ENCODE peak calls at places on chromosomes 1 and 21, in nine cellular contexts. One of them, this sample, is unnamed. For H3K4me1, the result is how much of the 10 kb centered on the place peaks cover.

GRCh38 chr1:2381741-2382620 is 9.4 kb downstream of the MORN1 start:
- DNase-seq in lung: peak
- DNase-seq in BE2C: peak
- DNase-seq in uterus: peak
- DNase-seq in breast epithelium: peak
- DNase-seq in A549: peak
- DNase-seq in fibroblast of lung: peak
- DNase-seq in heart left ventricle: peak
- DNase-seq in hepatocyte: peak
- DNase-seq in this sample: peak

GRCh38 chr1:236853916-236854601 is 59.0 kb downstream of the MTR start:
- DNase-seq in lung: no peak
- DNase-seq in BE2C: no peak
- DNase-seq in uterus: no peak
- DNase-seq in breast epithelium: no peak
- DNase-seq in A549: no peak
- DNase-seq in fibroblast of lung: peak
- DNase-seq in heart left ventricle: no peak
- DNase-seq in hepatocyte: no peak
- DNase-seq in this sample: no peak

GRCh38 chr1:101388904-101389546 is 152.2 kb downstream of the S1PR1 start:
- DNase-seq in lung: no peak
- DNase-seq in BE2C: no peak
- DNase-seq in uterus: no peak
- DNase-seq in breast epithelium: no peak
- DNase-seq in A549: no peak
- DNase-seq in fibroblast of lung: peak
- DNase-seq in heart left ventricle: no peak
- DNase-seq in hepatocyte: peak
- DNase-seq in this sample: no peak

GRCh38 chr1:206797534-206798383 is 25.5 kb upstream of the IL10 start:
- DNase-seq in lung: no peak
- DNase-seq in BE2C: peak
- DNase-seq in uterus: no peak
- DNase-seq in breast epithelium: no peak
- DNase-seq in A549: peak
- DNase-seq in fibroblast of lung: no peak
- DNase-seq in heart left ventricle: no peak
- DNase-seq in hepatocyte: peak
- DNase-seq in this sample: no peak

GRCh38 chr1:55040083-55040952 is 970 bp downstream of the PCSK9 start:
- DNase-seq in lung: no peak
- DNase-seq in BE2C: no peak
- DNase-seq in uterus: no peak
- DNase-seq in breast epithelium: no peak
- DNase-seq in A549: no peak
- DNase-seq in fibroblast of lung: peak
- DNase-seq in heart left ventricle: no peak
- DNase-seq in hepatocyte: no peak
- DNase-seq in this sample: peak

GRCh38 chr1:75559141-75559540 is 51.8 kb downstream of the SLC44A5 start:
- DNase-seq in lung: no peak
- DNase-seq in BE2C: no peak
- DNase-seq in uterus: no peak
- DNase-seq in breast epithelium: no peak
- DNase-seq in A549: no peak
- DNase-seq in fibroblast of lung: no peak
- DNase-seq in heart left ventricle: no peak
- DNase-seq in hepatocyte: peak
- DNase-seq in this sample: no peak

GRCh38 chr1:71796044-71796443 is 486.3 kb downstream of the NEGR1 start:
- DNase-seq in lung: no peak
- DNase-seq in BE2C: no peak
- DNase-seq in uterus: no peak
- DNase-seq in breast epithelium: no peak
- DNase-seq in A549: no peak
- DNase-seq in fibroblast of lung: no peak
- DNase-seq in heart left ventricle: no peak
- DNase-seq in hepatocyte: peak
- DNase-seq in this sample: no peak

GRCh38 chr1:201468844-201469644 is at the start of gene PHLDA3:
- DNase-seq in lung: peak
- DNase-seq in BE2C: peak
- DNase-seq in uterus: peak
- DNase-seq in breast epithelium: peak
- DNase-seq in A549: peak
- DNase-seq in fibroblast of lung: peak
- DNase-seq in heart left ventricle: peak
- DNase-seq in hepatocyte: peak
- DNase-seq in this sample: peak

GRCh38 chr1:56284933-56285332 is 294.4 kb downstream of the PLPP3 start:
- DNase-seq in lung: no peak
- DNase-seq in BE2C: no peak
- DNase-seq in uterus: peak
- DNase-seq in breast epithelium: no peak
- DNase-seq in A549: peak
- DNase-seq in fibroblast of lung: peak
- DNase-seq in heart left ventricle: peak
- DNase-seq in hepatocyte: no peak
- DNase-seq in this sample: no peak

GRCh38 chr21:36703626-36704280 is 4.8 kb downstream of the SIM2 start:
- DNase-seq in lung: no peak
- DNase-seq in BE2C: no peak
- DNase-seq in uterus: no peak
- DNase-seq in breast epithelium: no peak
- DNase-seq in A549: no peak
- DNase-seq in fibroblast of lung: no peak
- DNase-seq in heart left ventricle: no peak
- DNase-seq in hepatocyte: no peak
- DNase-seq in this sample: no peak

GRCh38 chr1:37476460-37477197 is 2.2 kb downstream of the ZC3H12A start:
- DNase-seq in lung: peak
- DNase-seq in BE2C: peak
- DNase-seq in uterus: peak
- DNase-seq in breast epithelium: peak
- DNase-seq in A549: peak
- DNase-seq in fibroblast of lung: peak
- DNase-seq in heart left ventricle: peak
- DNase-seq in hepatocyte: peak
- DNase-seq in this sample: peak

GRCh38 chr1:12302798-12303447 is 73.1 kb downstream of the VPS13D start:
- DNase-seq in lung: no peak
- DNase-seq in BE2C: no peak
- DNase-seq in uterus: no peak
- DNase-seq in breast epithelium: no peak
- DNase-seq in A549: no peak
- DNase-seq in fibroblast of lung: peak
- DNase-seq in heart left ventricle: no peak
- DNase-seq in hepatocyte: no peak
- DNase-seq in this sample: no peak

GRCh38 chr1:110857964-110858948 is 14.7 kb upstream of the CD53 start:
- DNase-seq in lung: no peak
- DNase-seq in BE2C: no peak
- DNase-seq in uterus: no peak
- DNase-seq in breast epithelium: no peak
- DNase-seq in A549: no peak
- DNase-seq in fibroblast of lung: no peak
- DNase-seq in heart left ventricle: no peak
- DNase-seq in hepatocyte: no peak
- DNase-seq in this sample: no peak

GRCh38 chr1:87279966-87280535 is 48.6 kb upstream of the LMO4 start:
- DNase-seq in lung: no peak
- DNase-seq in BE2C: no peak
- DNase-seq in uterus: no peak
- DNase-seq in breast epithelium: no peak
- DNase-seq in A549: peak
- DNase-seq in fibroblast of lung: peak
- DNase-seq in heart left ventricle: no peak
- DNase-seq in hepatocyte: no peak
- DNase-seq in this sample: no peak

GRCh38 chr1:154856049-154856448 is 14.0 kb downstream of the KCNN3 start:
- DNase-seq in lung: no peak
- DNase-seq in BE2C: peak
- DNase-seq in uterus: peak
- DNase-seq in breast epithelium: no peak
- DNase-seq in A549: no peak
- DNase-seq in fibroblast of lung: no peak
- DNase-seq in heart left ventricle: no peak
- DNase-seq in hepatocyte: no peak
- DNase-seq in this sample: no peak
- H3K4me3 ChIP-seq in lung: no peak
- H3K4me3 ChIP-seq in BE2C: no peak
- H3K4me3 ChIP-seq in uterus: no peak
- H3K4me3 ChIP-seq in breast epithelium: no peak
- H3K4me3 ChIP-seq in A549: no peak
- H3K4me3 ChIP-seq in fibroblast of lung: no peak
- H3K4me3 ChIP-seq in heart left ventricle: no peak
- H3K4me3 ChIP-seq in hepatocyte: no peak
- H3K4me3 ChIP-seq in this sample: no peak

GRCh38 chr1:66924756-66925557 is at the start of the genes DNAI4 and MIER1:
- DNase-seq in lung: peak
- DNase-seq in BE2C: peak
- DNase-seq in uterus: peak
- DNase-seq in breast epithelium: peak
- DNase-seq in A549: peak
- DNase-seq in fibroblast of lung: peak
- DNase-seq in heart left ventricle: peak
- DNase-seq in hepatocyte: peak
- DNase-seq in this sample: peak
- TF ChIP-seq CTCF in lung: no peak
- TF ChIP-seq CTCF in BE2C: peak
- TF ChIP-seq CTCF in uterus: no peak
- TF ChIP-seq CTCF in breast epithelium: peak
- TF ChIP-seq CTCF in A549: no peak
- TF ChIP-seq CTCF in fibroblast of lung: no peak
- TF ChIP-seq CTCF in heart left ventricle: peak
- TF ChIP-seq CTCF in hepatocyte: no peak
- TF ChIP-seq CTCF in this sample: peak

DNA sequence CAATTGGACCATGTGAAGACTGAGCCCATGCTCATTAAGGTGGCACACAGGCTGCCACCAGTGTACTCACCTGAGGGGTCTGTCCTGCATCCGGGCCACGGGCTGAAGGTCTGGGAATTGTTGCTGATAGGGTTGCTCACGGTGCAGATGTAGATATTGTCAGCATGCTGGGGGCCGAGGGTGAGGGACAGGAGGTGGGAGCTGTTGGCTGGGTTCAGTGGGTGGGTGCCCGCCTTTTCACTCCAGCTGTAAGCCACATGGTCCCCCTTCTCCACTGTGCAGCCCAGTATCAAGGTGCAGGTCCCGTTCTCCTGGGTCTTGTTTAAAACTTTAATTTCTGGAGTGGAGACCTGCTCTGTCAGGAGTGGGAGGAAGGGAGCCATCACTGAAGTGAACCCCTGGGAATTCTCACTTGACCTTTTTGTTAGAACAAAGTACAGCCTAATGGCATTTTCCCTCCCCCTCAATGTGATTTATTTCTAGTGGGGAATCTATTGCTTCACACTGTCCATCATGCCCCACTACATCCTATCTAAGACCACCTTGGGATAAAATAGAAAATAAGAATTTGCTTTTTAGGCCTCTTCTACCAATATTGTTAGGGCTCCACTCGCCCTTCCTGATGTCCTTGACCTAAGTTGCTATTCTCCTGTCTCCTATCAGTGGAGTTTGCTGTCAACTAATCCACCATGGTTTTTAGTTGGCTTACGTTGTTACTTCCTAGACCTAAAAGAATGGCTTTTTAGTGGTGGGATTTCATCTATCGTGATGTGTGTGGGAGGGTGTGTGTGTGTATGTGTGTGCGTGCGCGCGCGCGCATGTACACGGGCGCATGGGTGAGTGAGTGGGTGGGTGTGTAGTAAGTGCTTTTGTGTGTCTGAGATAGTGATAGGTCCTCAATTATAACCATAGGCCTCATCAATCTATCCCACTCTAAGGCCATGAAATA is 12.0 kb downstream of the SLAMF1 start:
- DNase-seq in lung: no peak
- DNase-seq in BE2C: no peak
- DNase-seq in uterus: no peak
- DNase-seq in breast epithelium: no peak
- DNase-seq in A549: no peak
- DNase-seq in fibroblast of lung: no peak
- DNase-seq in heart left ventricle: no peak
- DNase-seq in hepatocyte: no peak
- DNase-seq in this sample: no peak
- H3K4me1 ChIP-seq in lung: under half
- H3K4me1 ChIP-seq in BE2C: under half
- H3K4me1 ChIP-seq in uterus: under half
- H3K4me1 ChIP-seq in breast epithelium: under half
- H3K4me1 ChIP-seq in A549: under half
- H3K4me1 ChIP-seq in fibroblast of lung: under half
- H3K4me1 ChIP-seq in heart left ventricle: under half
- H3K4me1 ChIP-seq in hepatocyte: under half
- H3K4me1 ChIP-seq in this sample: under half

GRCh38 chr1:203769505-203770343 is 4.7 kb downstream of the LAX1 start:
- DNase-seq in lung: peak
- DNase-seq in BE2C: peak
- DNase-seq in uterus: peak
- DNase-seq in breast epithelium: peak
- DNase-seq in A549: peak
- DNase-seq in fibroblast of lung: peak
- DNase-seq in heart left ventricle: peak
- DNase-seq in hepatocyte: peak
- DNase-seq in this sample: peak
- H3K4me3 ChIP-seq in lung: no peak
- H3K4me3 ChIP-seq in BE2C: no peak
- H3K4me3 ChIP-seq in uterus: no peak
- H3K4me3 ChIP-seq in breast epithelium: no peak
- H3K4me3 ChIP-seq in A549: no peak
- H3K4me3 ChIP-seq in fibroblast of lung: no peak
- H3K4me3 ChIP-seq in heart left ventricle: no peak
- H3K4me3 ChIP-seq in hepatocyte: no peak
- H3K4me3 ChIP-seq in this sample: peak

GRCh38 chr1:162633327-162633762 is 1.1 kb downstream of the DDR2 start:
- DNase-seq in lung: no peak
- DNase-seq in BE2C: peak
- DNase-seq in uterus: no peak
- DNase-seq in breast epithelium: no peak
- DNase-seq in A549: no peak
- DNase-seq in fibroblast of lung: peak
- DNase-seq in heart left ventricle: no peak
- DNase-seq in hepatocyte: peak
- DNase-seq in this sample: no peak
- TF ChIP-seq CTCF in lung: no peak
- TF ChIP-seq CTCF in BE2C: peak
- TF ChIP-seq CTCF in uterus: no peak
- TF ChIP-seq CTCF in breast epithelium: no peak
- TF ChIP-seq CTCF in A549: no peak
- TF ChIP-seq CTCF in fibroblast of lung: peak
- TF ChIP-seq CTCF in heart left ventricle: no peak
- TF ChIP-seq CTCF in hepatocyte: no peak
- TF ChIP-seq CTCF in this sample: no peak

GRCh38 chr1:182634306-182635072 is 30.3 kb upstream of the RGS16 start:
- DNase-seq in lung: no peak
- DNase-seq in BE2C: peak
- DNase-seq in uterus: no peak
- DNase-seq in breast epithelium: no peak
- DNase-seq in A549: no peak
- DNase-seq in fibroblast of lung: no peak
- DNase-seq in heart left ventricle: no peak
- DNase-seq in hepatocyte: no peak
- DNase-seq in this sample: no peak
- H3K4me1 ChIP-seq in lung: under half
- H3K4me1 ChIP-seq in BE2C: under half
- H3K4me1 ChIP-seq in uterus: under half
- H3K4me1 ChIP-seq in breast epithelium: under half
- H3K4me1 ChIP-seq in A549: under half
- H3K4me1 ChIP-seq in fibroblast of lung: under half
- H3K4me1 ChIP-seq in heart left ventricle: under half
- H3K4me1 ChIP-seq in hepatocyte: under half
- H3K4me1 ChIP-seq in this sample: under half

GRCh38 chr1:226402615-226403521 is 5.0 kb downstream of the PARP1 start:
- DNase-seq in lung: no peak
- DNase-seq in BE2C: no peak
- DNase-seq in uterus: no peak
- DNase-seq in breast epithelium: no peak
- DNase-seq in A549: no peak
- DNase-seq in fibroblast of lung: no peak
- DNase-seq in heart left ventricle: no peak
- DNase-seq in hepatocyte: no peak
- DNase-seq in this sample: no peak
- H3K4me3 ChIP-seq in lung: no peak
- H3K4me3 ChIP-seq in BE2C: no peak
- H3K4me3 ChIP-seq in uterus: no peak
- H3K4me3 ChIP-seq in breast epithelium: no peak
- H3K4me3 ChIP-seq in A549: no peak
- H3K4me3 ChIP-seq in fibroblast of lung: no peak
- H3K4me3 ChIP-seq in heart left ventricle: no peak
- H3K4me3 ChIP-seq in hepatocyte: no peak
- H3K4me3 ChIP-seq in this sample: no peak